ENCODE peak calls at places on chromosomes 13 and 19, in five cellular contexts. R is fibroblast of pulmonary artery; C is AML-193; T is dorsolateral prefrontal cortex; P is activated gamma-delta T cell treated with anti-CD3 and anti-CD28 coated beads, Interleukin-2, amount 50 U/mL, for 16 hours. O is an unnamed sample.

GRCh38 chr13:45879666-45880065 is 28.1 kb upstream of the SIAH3 start:
- DNase-seq in R (no peak), P (no peak), T (no peak), C (no peak), O (no peak)

GRCh38 chr13:32650705-32651311 is 64.6 kb downstream of the PDS5B start:
- DNase-seq in R (peak; percentile 84), C (peak; percentile 91), P (peak; percentile 36), T (no peak), O (peak; percentile 38)

GRCh38 chr13:26440111-26440510 is 117.4 kb upstream of the WASF3 start:
- DNase-seq in P (no peak), T (no peak), C (no peak), R (no peak), O (no peak)

GRCh38 chr19:30792561-30793505 is 420.6 kb downstream of the ZNF536 start:
- DNase-seq in T (no peak), R (no peak), P (no peak), C (no peak), O (no peak)

GRCh38 chr19:5113101-5113557 is 144.2 kb downstream of the KDM4B start:
- DNase-seq in C (no peak), T (no peak), P (no peak), R (peak; percentile 10), O (no peak)

GRCh38 chr13:100124265-100124664 is 35.4 kb downstream of the PCCA start:
- DNase-seq in C (peak; percentile 81), T (no peak), R (no peak), P (no peak), O (peak; percentile 67)

GRCh38 chr19:20238025-20238623 is 71.1 kb downstream of the ZNF486 start:
- DNase-seq in C (peak; percentile 82), T (peak; percentile 92), R (peak; percentile 88), P (peak; percentile 80), O (no peak)

GRCh38 chr19:752652-753517 is 2.0 kb downstream of the MISP start:
- DNase-seq in R (peak; percentile 74), C (no peak), P (no peak), T (no peak), O (no peak)

GRCh38 chr13:89673789-89674311 is 1673.6 kb upstream of the MIR17HG start:
- DNase-seq in P (no peak), R (no peak), C (no peak), T (no peak), O (no peak)

GRCh38 chr19:16737909-16738308 is 18.3 kb downstream of the NWD1 start:
- DNase-seq in T (no peak), P (no peak), R (peak; percentile 33), C (no peak), O (no peak)

GRCh38 chr19:47742636-47743035 is 2.7 kb upstream of the NOP53 start:
- DNase-seq in T (no peak), R (no peak), C (no peak), P (no peak), O (no peak)

GRCh38 chr19:1064661-1065605 is 2.0 kb upstream of the ARHGAP45 start:
- DNase-seq in C (no peak), T (no peak), P (no peak), R (peak; percentile 72), O (peak; percentile 53)

GRCh38 chr13:45587897-45588296 is 27.6 kb downstream of the ERICH6B start:
- DNase-seq in R (no peak), P (no peak), T (no peak), C (no peak), O (no peak)

GRCh38 chr13:113636266-113636963 is 21.6 kb downstream of the ATP4B start:
- DNase-seq in C (no peak), R (no peak), P (no peak), T (peak; percentile 38), O (no peak)

GRCh38 chr13:110950819-110951570 is 36.1 kb upstream of the ANKRD10 start:
- DNase-seq in T (no peak), P (no peak), R (no peak), C (no peak), O (no peak)

GRCh38 chr13:52664269-52664668 is 11.6 kb downstream of the SUGT1 start:
- DNase-seq in T (no peak), R (no peak), C (no peak), P (no peak), O (no peak)

GRCh38 chr19:703651-704446 is 4.9 kb upstream of the PALM start:
- DNase-seq in P (peak; percentile 31), C (peak; percentile 91), T (no peak), R (peak; percentile 67), O (peak; percentile 98)

GRCh38 chr13:77751513-77752456 is 54.3 kb downstream of the SLAIN1 start:
- DNase-seq in P (peak; percentile 30), T (no peak), C (peak; percentile 80), R (peak; percentile 62), O (peak; percentile 73)

GRCh38 chr19:1861599-1862031 is 1.8 kb downstream of the KLF16 start:
- DNase-seq in T (no peak), C (no peak), R (no peak), P (no peak), O (no peak)

GRCh38 chr19:43534811-43535761 is 2.1 kb downstream of the ZNF575 start:
- DNase-seq in P (peak; percentile 12), C (no peak), T (no peak), R (peak; percentile 74), O (peak; percentile 33)

GRCh38 chr13:30142502-30143211 is 164.7 kb downstream of the KATNAL1 start:
- DNase-seq in C (no peak), R (peak; percentile 90), T (no peak), P (no peak), O (no peak)

GRCh38 chr19:48992571-48993174 is 436 bp downstream of the GYS1 start:
- DNase-seq in R (no peak), C (no peak), P (no peak), T (no peak), O (no peak)

O was measured in Kasumi-1.